ENCODE peak calls at places on chromosomes 12 and 14, in eight cellular contexts. One of them, this sample, is unnamed.

GRCh38 chr14:97626088-97626487 is 828.9 kb downstream of the VRK1 start:
- DNase-seq in cardiac muscle cell: no peak
- DNase-seq in COLO829: no peak
- DNase-seq in stimulated activated CD8-positive, alpha-beta memory T cell treated with anti-CD3 and anti-CD28 coated beads, Interleukin-7, amount 100 ng/mL, for 24 hours: no peak
- DNase-seq in T-cell: no peak
- DNase-seq in effector memory CD8-positive, alpha-beta T cell: no peak
- DNase-seq in IMR-90: no peak
- DNase-seq in WTC11: no peak
- DNase-seq in this sample: no peak

GRCh38 chr12:58809064-58809607 is 111.2 kb downstream of the LRIG3 start:
- DNase-seq in T-cell: no peak
- DNase-seq in stimulated activated CD8-positive, alpha-beta memory T cell treated with anti-CD3 and anti-CD28 coated beads, Interleukin-7, amount 100 ng/mL, for 24 hours: no peak
- DNase-seq in WTC11: no peak
- DNase-seq in cardiac muscle cell: no peak
- DNase-seq in effector memory CD8-positive, alpha-beta T cell: no peak
- DNase-seq in IMR-90: peak
- DNase-seq in COLO829: no peak
- DNase-seq in this sample: no peak

GRCh38 chr12:56718636-56719035 is 6.5 kb downstream of the NACA start:
- DNase-seq in T-cell: no peak
- DNase-seq in effector memory CD8-positive, alpha-beta T cell: no peak
- DNase-seq in COLO829: no peak
- DNase-seq in cardiac muscle cell: no peak
- DNase-seq in IMR-90: no peak
- DNase-seq in stimulated activated CD8-positive, alpha-beta memory T cell treated with anti-CD3 and anti-CD28 coated beads, Interleukin-7, amount 100 ng/mL, for 24 hours: no peak
- DNase-seq in WTC11: no peak
- DNase-seq in this sample: no peak

GRCh38 chr12:124928095-124928911 is 13.9 kb upstream of the UBC start:
- DNase-seq in effector memory CD8-positive, alpha-beta T cell: no peak
- DNase-seq in WTC11: peak
- DNase-seq in cardiac muscle cell: peak
- DNase-seq in stimulated activated CD8-positive, alpha-beta memory T cell treated with anti-CD3 and anti-CD28 coated beads, Interleukin-7, amount 100 ng/mL, for 24 hours: no peak
- DNase-seq in T-cell: no peak
- DNase-seq in IMR-90: peak
- DNase-seq in COLO829: no peak
- DNase-seq in this sample: no peak

GRCh38 chr12:119072463-119072862 is 91.1 kb downstream of the SRRM4 start:
- DNase-seq in T-cell: no peak
- DNase-seq in cardiac muscle cell: no peak
- DNase-seq in COLO829: no peak
- DNase-seq in IMR-90: no peak
- DNase-seq in WTC11: no peak
- DNase-seq in effector memory CD8-positive, alpha-beta T cell: no peak
- DNase-seq in stimulated activated CD8-positive, alpha-beta memory T cell treated with anti-CD3 and anti-CD28 coated beads, Interleukin-7, amount 100 ng/mL, for 24 hours: no peak
- DNase-seq in this sample: no peak

GRCh38 chr12:51700887-51701286 is 109.9 kb downstream of the SCN8A start:
- DNase-seq in IMR-90: no peak
- DNase-seq in COLO829: no peak
- DNase-seq in effector memory CD8-positive, alpha-beta T cell: no peak
- DNase-seq in T-cell: no peak
- DNase-seq in stimulated activated CD8-positive, alpha-beta memory T cell treated with anti-CD3 and anti-CD28 coated beads, Interleukin-7, amount 100 ng/mL, for 24 hours: no peak
- DNase-seq in WTC11: no peak
- DNase-seq in cardiac muscle cell: no peak
- DNase-seq in this sample: no peak

GRCh38 chr12:65828711-65829339 is 4.5 kb downstream of the HMGA2 start:
- DNase-seq in COLO829: no peak
- DNase-seq in T-cell: no peak
- DNase-seq in IMR-90: no peak
- DNase-seq in cardiac muscle cell: peak
- DNase-seq in stimulated activated CD8-positive, alpha-beta memory T cell treated with anti-CD3 and anti-CD28 coated beads, Interleukin-7, amount 100 ng/mL, for 24 hours: no peak
- DNase-seq in WTC11: no peak
- DNase-seq in effector memory CD8-positive, alpha-beta T cell: no peak
- DNase-seq in this sample: no peak

GRCh38 chr14:64760146-64760755 is 56.0 kb downstream of the PLEKHG3 start:
- DNase-seq in T-cell: peak
- DNase-seq in cardiac muscle cell: peak
- DNase-seq in effector memory CD8-positive, alpha-beta T cell: peak
- DNase-seq in stimulated activated CD8-positive, alpha-beta memory T cell treated with anti-CD3 and anti-CD28 coated beads, Interleukin-7, amount 100 ng/mL, for 24 hours: peak
- DNase-seq in IMR-90: peak
- DNase-seq in COLO829: peak
- DNase-seq in WTC11: peak
- DNase-seq in this sample: peak

GRCh38 chr12:55400229-55400628 is at the start of gene OR6C65:
- DNase-seq in IMR-90: no peak
- DNase-seq in cardiac muscle cell: no peak
- DNase-seq in COLO829: no peak
- DNase-seq in WTC11: no peak
- DNase-seq in effector memory CD8-positive, alpha-beta T cell: no peak
- DNase-seq in T-cell: no peak
- DNase-seq in stimulated activated CD8-positive, alpha-beta memory T cell treated with anti-CD3 and anti-CD28 coated beads, Interleukin-7, amount 100 ng/mL, for 24 hours: no peak
- DNase-seq in this sample: no peak

GRCh38 chr12:9319044-9319841 is 111.0 kb upstream of the PZP start:
- DNase-seq in T-cell: no peak
- DNase-seq in cardiac muscle cell: no peak
- DNase-seq in COLO829: no peak
- DNase-seq in stimulated activated CD8-positive, alpha-beta memory T cell treated with anti-CD3 and anti-CD28 coated beads, Interleukin-7, amount 100 ng/mL, for 24 hours: no peak
- DNase-seq in WTC11: no peak
- DNase-seq in IMR-90: no peak
- DNase-seq in effector memory CD8-positive, alpha-beta T cell: no peak
- DNase-seq in this sample: no peak

GRCh38 chr12:50276068-50276467 is 7.3 kb downstream of the LIMA1 start:
- DNase-seq in cardiac muscle cell: no peak
- DNase-seq in T-cell: no peak
- DNase-seq in stimulated activated CD8-positive, alpha-beta memory T cell treated with anti-CD3 and anti-CD28 coated beads, Interleukin-7, amount 100 ng/mL, for 24 hours: no peak
- DNase-seq in effector memory CD8-positive, alpha-beta T cell: no peak
- DNase-seq in COLO829: no peak
- DNase-seq in WTC11: no peak
- DNase-seq in IMR-90: no peak
- DNase-seq in this sample: no peak

GRCh38 chr14:80809663-80810062 is 131.9 kb downstream of the CEP128 start:
- DNase-seq in effector memory CD8-positive, alpha-beta T cell: no peak
- DNase-seq in IMR-90: no peak
- DNase-seq in stimulated activated CD8-positive, alpha-beta memory T cell treated with anti-CD3 and anti-CD28 coated beads, Interleukin-7, amount 100 ng/mL, for 24 hours: no peak
- DNase-seq in COLO829: no peak
- DNase-seq in WTC11: no peak
- DNase-seq in cardiac muscle cell: no peak
- DNase-seq in T-cell: no peak
- DNase-seq in this sample: no peak

GRCh38 chr14:36069535-36069900 is 107.0 kb downstream of the PTCSC3 start:
- DNase-seq in cardiac muscle cell: peak
- DNase-seq in T-cell: no peak
- DNase-seq in IMR-90: peak
- DNase-seq in WTC11: peak
- DNase-seq in stimulated activated CD8-positive, alpha-beta memory T cell treated with anti-CD3 and anti-CD28 coated beads, Interleukin-7, amount 100 ng/mL, for 24 hours: no peak
- DNase-seq in COLO829: peak
- DNase-seq in effector memory CD8-positive, alpha-beta T cell: no peak
- DNase-seq in this sample: no peak

GRCh38 chr14:104753528-104754212 is 723 bp downstream of the SIVA1 start:
- DNase-seq in T-cell: no peak
- DNase-seq in cardiac muscle cell: no peak
- DNase-seq in WTC11: no peak
- DNase-seq in IMR-90: no peak
- DNase-seq in COLO829: no peak
- DNase-seq in effector memory CD8-positive, alpha-beta T cell: no peak
- DNase-seq in stimulated activated CD8-positive, alpha-beta memory T cell treated with anti-CD3 and anti-CD28 coated beads, Interleukin-7, amount 100 ng/mL, for 24 hours: no peak
- DNase-seq in this sample: no peak